ENCODE peak calls at places on chromosomes 5 and 9, in eight cellular contexts. C is T-helper 17 cell; D is lung; P is cardiac muscle cell; A is SJSA1; J is astrocyte; T is A673; Q is CD8-positive, alpha-beta T cell. M is an unnamed sample.

GRCh38 chr5:95284512-95285405 is at the start of gene MCTP1:
- DNase-seq in C (no peak), D (no peak), P (peak; percentile 10), A (no peak), J (peak; percentile 1), T (peak; percentile 58), Q (no peak), M (no peak)

GRCh38 chr5:176608937-176609723 is 826 bp downstream of the GPRIN1 start:
- DNase-seq in C (no peak), D (no peak), P (no peak), A (no peak), J (no peak), T (peak; percentile 32), Q (no peak), M (no peak)

GRCh38 chr9:131394464-131395026 is 659 bp downstream of the PRRC2B start:
- DNase-seq in C (peak; percentile 35), D (no peak), P (peak; percentile 54), A (peak; percentile 51), J (no peak), T (peak; percentile 58), Q (peak; percentile 46), M (no peak)

GRCh38 chr9:31677415-31677814 is 707.0 kb upstream of the ACO1 start:
- DNase-seq in C (no peak), D (no peak), P (no peak), A (no peak), J (no peak), T (no peak), Q (no peak), M (no peak)

GRCh38 chr5:16090270-16090669 is 89.3 kb downstream of the MARCHF11 start:
- DNase-seq in C (no peak), D (no peak), P (no peak), A (no peak), J (no peak), T (no peak), Q (no peak), M (no peak)

GRCh38 chr5:112312295-112312694 is 106.8 kb downstream of the EPB41L4A start:
- DNase-seq in C (no peak), D (no peak), P (no peak), A (no peak), J (no peak), T (no peak), Q (no peak), M (no peak)

GRCh38 chr5:16552666-16553343 is 64.0 kb downstream of the RETREG1 start:
- DNase-seq in C (no peak), D (peak; percentile 72), P (peak; percentile 74), A (peak; percentile 79), J (peak; percentile 50), T (peak; percentile 79), Q (peak; percentile 11), M (peak; percentile 68)

GRCh38 chr9:36914212-36914577 is 119.9 kb downstream of the PAX5 start:
- DNase-seq in C (no peak), D (no peak), P (no peak), A (no peak), J (no peak), T (no peak), Q (no peak), M (no peak)

GRCh38 chr9:127955294-127956015 is 17.8 kb upstream of the DPM2 start:
- DNase-seq in C (peak; percentile 71), D (peak; percentile 88), P (no peak), A (no peak), J (peak; percentile 23), T (no peak), Q (peak; percentile 63), M (peak; percentile 62)

GRCh38 chr9:91654527-91654926 is 230.9 kb upstream of the NFIL3 start:
- DNase-seq in C (no peak), D (no peak), P (no peak), A (no peak), J (no peak), T (no peak), Q (no peak), M (no peak)

GRCh38 chr5:65555266-65555665 is 7.7 kb downstream of the CENPK start:
- DNase-seq in C (no peak), D (no peak), P (peak; percentile 22), A (no peak), J (peak; percentile 3), T (no peak), Q (no peak), M (no peak)

GRCh38 chr9:76352026-76352620 is 42.1 kb downstream of the RFK start:
- DNase-seq in C (no peak), D (no peak), P (no peak), A (no peak), J (no peak), T (no peak), Q (no peak), M (peak; percentile 73)

GRCh38 chr9:138015021-138015829 is 137.6 kb downstream of the CACNA1B start:
- DNase-seq in C (no peak), D (no peak), P (no peak), A (no peak), J (no peak), T (no peak), Q (no peak), M (no peak)

GRCh38 chr5:7878381-7878873 is 9.5 kb downstream of the MTRR start:
- DNase-seq in C (no peak), D (no peak), P (peak; percentile 62), A (no peak), J (peak; percentile 72), T (peak; percentile 9), Q (no peak), M (no peak)

GRCh38 chr5:79229357-79230174 is 6.4 kb upstream of the JMY start:
- DNase-seq in C (peak; percentile 33), D (no peak), P (no peak), A (no peak), J (peak; percentile 26), T (no peak), Q (no peak), M (peak; percentile 74)

GRCh38 chr5:38846379-38846967 is 661 bp downstream of the OSMR start:
- DNase-seq in C (no peak), D (no peak), P (no peak), A (no peak), J (no peak), T (no peak), Q (no peak), M (no peak)

GRCh38 chr5:142925795-142926194 is 155.6 kb downstream of the ARHGAP26 start:
- DNase-seq in C (no peak), D (no peak), P (peak; percentile 62), A (no peak), J (peak; percentile 85), T (peak; percentile 49), Q (no peak), M (no peak)

GRCh38 chr9:103068666-103069207 is 73.6 kb downstream of the CYLC2 start:
- DNase-seq in C (no peak), D (no peak), P (no peak), A (no peak), J (no peak), T (no peak), Q (no peak), M (no peak)

GRCh38 chr9:135741276-135742219 is 39.6 kb downstream of the KCNT1 start:
- DNase-seq in C (no peak), D (no peak), P (no peak), A (no peak), J (no peak), T (no peak), Q (no peak), M (no peak)

GRCh38 chr9:7058539-7058938 is 300.8 kb downstream of the KDM4C start:
- DNase-seq in C (no peak), D (no peak), P (no peak), A (no peak), J (peak; percentile 18), T (no peak), Q (no peak), M (no peak)

GRCh38 chr5:38845555-38846378 is at the start of gene OSMR:
- DNase-seq in C (no peak), D (peak; percentile 97), P (peak; percentile 100), A (peak; percentile 98), J (peak; percentile 98), T (peak; percentile 94), Q (no peak), M (peak; percentile 93)

DNA sequence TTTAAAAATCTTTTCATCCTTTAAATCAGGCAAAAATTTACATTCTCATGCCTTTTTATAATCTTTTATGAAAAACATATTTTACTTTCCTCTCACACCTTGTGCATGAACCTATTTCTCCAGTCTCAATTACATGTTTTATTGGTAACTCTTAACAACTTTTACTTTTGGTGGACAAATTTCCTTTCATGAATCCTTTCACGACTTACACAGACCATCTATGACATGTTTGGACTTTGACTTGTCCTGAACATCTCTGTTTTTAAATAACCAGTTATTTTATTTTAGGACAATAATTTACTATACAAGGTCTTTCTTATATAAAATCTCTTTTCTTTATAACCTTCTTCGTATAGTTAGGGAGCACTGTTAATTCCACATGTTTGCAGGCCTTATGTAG is 26.5 kb upstream of the MTMR12 start:
- DNase-seq in C (no peak), D (no peak), P (peak; percentile 14), A (no peak), J (peak; percentile 20), T (peak; percentile 44), Q (no peak), M (no peak)
- H3K9me3 ChIP-seq in C (no peaks in the 10 kb centered on the region), D (peaks cover 6% of the 10 kb centered on the region), P (no peaks in the 10 kb centered on the region), A (no peaks in the 10 kb centered on the region), J (peaks cover 9% of the 10 kb centered on the region), T (peaks cover 38% of the 10 kb centered on the region), Q (peaks cover 3% of the 10 kb centered on the region), M (peaks cover 8% of the 10 kb centered on the region)

DNA sequence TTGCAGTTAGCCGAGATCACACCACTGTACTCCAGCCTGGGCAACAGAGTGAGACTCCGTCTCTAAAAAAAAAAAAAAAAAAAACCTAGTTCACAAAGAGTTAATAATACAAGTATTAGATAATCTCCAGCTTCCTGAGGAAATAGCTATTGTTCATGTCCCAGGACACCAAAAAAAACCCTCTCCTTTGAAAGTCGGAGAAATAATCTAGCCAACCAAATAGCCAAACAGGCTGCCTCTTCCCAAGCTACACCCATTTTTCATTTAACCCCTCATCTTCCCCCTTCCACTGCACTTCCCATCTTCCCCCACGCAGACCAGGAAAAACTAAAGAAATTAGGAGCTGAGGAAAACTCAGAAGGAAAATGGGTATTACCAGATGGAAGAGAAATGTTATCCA is 23.6 kb downstream of the CNOT8 start:
- DNase-seq in C (no peak), D (no peak), P (peak; percentile 37), A (no peak), J (no peak), T (no peak), Q (no peak), M (no peak)
- H3K9me3 ChIP-seq in C (peaks cover 11% of the 10 kb centered on the region), D (peaks cover 12% of the 10 kb centered on the region), P (peaks cover 3% of the 10 kb centered on the region), A (peaks cover 28% of the 10 kb centered on the region), J (peaks cover 24% of the 10 kb centered on the region), T (peaks cover 24% of the 10 kb centered on the region), Q (peaks cover 17% of the 10 kb centered on the region), M (peaks cover 11% of the 10 kb centered on the region)

DNA sequence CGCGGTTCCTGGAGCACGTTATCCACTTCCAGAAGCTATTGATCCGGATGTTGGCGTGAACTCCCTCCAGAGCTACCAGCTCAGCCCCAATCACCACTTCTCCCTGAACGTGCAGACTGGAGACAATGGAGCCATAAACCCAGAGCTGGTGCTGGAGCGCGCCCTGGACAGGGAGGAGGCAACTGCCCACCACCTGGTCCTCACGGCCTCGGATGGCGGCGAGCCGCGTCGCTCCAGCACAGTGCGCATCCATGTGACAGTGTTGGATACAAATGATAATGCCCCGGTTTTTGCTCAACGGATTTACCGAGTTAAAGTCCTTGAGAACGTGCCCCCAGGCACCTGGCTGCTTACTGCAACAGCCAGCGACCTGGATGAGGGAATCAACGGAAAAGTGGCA is 809 bp downstream of the PCDHGA9 start:
- DNase-seq in C (no peak), D (no peak), P (no peak), A (no peak), J (no peak), T (no peak), Q (no peak), M (no peak)
- H3K9me3 ChIP-seq in C (peaks cover 4% of the 10 kb centered on the region), D (peaks cover 3% of the 10 kb centered on the region), P (no peaks in the 10 kb centered on the region), A (peaks cover 21% of the 10 kb centered on the region), J (peaks cover 50% of the 10 kb centered on the region), T (peaks cover 83% of the 10 kb centered on the region), Q (no peaks in the 10 kb centered on the region), M (peaks cover 31% of the 10 kb centered on the region)

GRCh38 chr9:120477534-120478001 is 102.4 kb downstream of the CDK5RAP2 start:
- DNase-seq in C (no peak), D (peak; percentile 66), P (peak; percentile 96), A (no peak), J (peak; percentile 88), T (peak; percentile 57), Q (no peak), M (peak; percentile 72)
- H3K9me3 ChIP-seq in C (no peaks in the 10 kb centered on the region), D (no peaks in the 10 kb centered on the region), P (no peaks in the 10 kb centered on the region), A (no peaks in the 10 kb centered on the region), J (no peaks in the 10 kb centered on the region), T (no peaks in the 10 kb centered on the region), Q (no peaks in the 10 kb centered on the region), M (no peaks in the 10 kb centered on the region)